ENCODE peak calls at places on chromosomes 4 and X, in six cellular contexts. N is A549, A is cardiac muscle cell, X is fibroblast of lung, M is BJ, J is psoas muscle. R is an unnamed sample.

GRCh38 chr4:82721819-82722423 is 76.7 kb downstream of the SCD5 start:
- DNase-seq in J (no peak), A (no peak), N (peak), M (no peak), X (peak), R (peak)

GRCh38 chrX:153517421-153517820 is at the start of gene ATP2B3:
- DNase-seq in M (no peak), X (no peak), A (no peak), J (no peak), N (no peak), R (no peak)

GRCh38 chr4:107153228-107153627 is 117.1 kb upstream of the DKK2 start:
- DNase-seq in X (peak), N (peak), A (peak), J (no peak), M (no peak), R (no peak)

GRCh38 chr4:8728536-8729407 is 136.2 kb downstream of the CPZ start:
- DNase-seq in J (no peak), N (no peak), X (no peak), A (no peak), M (no peak), R (no peak)

GRCh38 chrX:20354505-20354904 is 87.8 kb upstream of the RPS6KA3 start:
- DNase-seq in N (no peak), A (no peak), X (no peak), M (no peak), J (no peak), R (no peak)

GRCh38 chrX:1518512-1518911 is 18.5 kb downstream of the P2RY8 start:
- DNase-seq in A (no peak), N (no peak), J (no peak), X (no peak), M (no peak), R (no peak)

GRCh38 chr4:176744091-176744490 is 48.6 kb downstream of the VEGFC start:
- DNase-seq in X (no peak), M (no peak), J (no peak), N (no peak), A (no peak), R (no peak)

GRCh38 chrX:8845060-8845459 is 43.9 kb upstream of the FAM9A start:
- DNase-seq in A (peak), N (peak), J (no peak), X (peak), M (peak), R (no peak)

GRCh38 chrX:153814591-153815315 is 15.6 kb downstream of the PDZD4 start:
- DNase-seq in X (no peak), J (peak), N (no peak), M (no peak), A (no peak), R (no peak)

GRCh38 chr4:165325732-165326512 is 1.5 kb upstream of the MSMO1 start:
- DNase-seq in A (peak), X (peak), M (no peak), N (peak), J (no peak), R (no peak)

GRCh38 chrX:108735087-108735679 is 1.2 kb downstream of the IRS4 start:
- DNase-seq in A (no peak), N (peak), X (no peak), J (no peak), M (no peak), R (peak)
- TF ChIP-seq CTCF in A (no peak), N (peak), X (no peak), J (no peak), M (no peak), R (no peak)

DNA sequence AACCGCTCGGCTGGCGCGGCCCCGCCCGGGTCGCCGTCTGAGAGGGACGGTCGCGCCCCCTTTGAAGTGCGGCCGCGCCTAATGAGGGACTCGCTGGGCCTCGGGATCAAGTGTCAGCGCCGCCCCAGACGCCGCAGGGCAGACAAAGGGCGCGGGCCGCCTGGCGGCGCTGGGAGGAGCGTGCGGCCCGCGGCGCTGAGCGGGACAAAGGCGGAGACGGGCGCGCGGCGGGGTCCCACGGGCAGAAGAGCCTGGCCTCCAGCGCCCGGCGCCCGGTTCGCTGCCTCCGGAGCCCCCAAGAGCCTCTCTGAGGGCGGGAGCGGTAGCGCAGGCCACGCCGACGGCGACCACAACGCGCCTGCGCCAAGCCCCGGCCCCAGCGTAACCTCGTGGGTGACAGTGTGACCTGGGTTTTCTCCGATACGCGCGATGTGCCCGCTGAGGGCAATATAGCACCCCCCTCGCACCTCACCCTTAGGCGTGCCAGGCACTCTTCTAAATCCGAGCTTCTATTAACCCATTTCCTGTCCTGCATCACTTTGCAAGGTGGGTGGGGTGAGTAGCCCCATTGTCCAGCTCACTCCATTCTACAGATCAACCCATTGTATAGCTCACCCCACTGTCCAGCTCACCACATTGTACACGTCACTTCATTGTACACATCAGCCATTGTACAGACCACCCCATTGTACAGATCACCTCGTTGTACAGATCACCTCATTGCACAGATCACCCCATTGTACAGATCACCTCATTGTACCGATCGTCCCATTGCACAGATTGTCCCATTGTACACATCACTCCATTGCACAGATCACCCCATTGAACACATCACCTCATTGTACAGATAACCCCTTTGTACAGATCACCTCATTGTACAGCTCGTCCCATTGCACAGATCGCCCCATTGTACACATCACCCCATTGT is 33.7 kb upstream of the STX18 start:
- DNase-seq in J (peak), N (peak), X (peak), M (no peak), A (peak), R (peak)
- TF ChIP-seq CTCF in J (peak), N (peak), X (peak), M (no peak), A (peak), R (peak)

GRCh38 chr4:77089880-77090279 is 14.1 kb upstream of the CCNI start:
- DNase-seq in X (no peak), M (no peak), A (no peak), J (no peak), N (no peak), R (no peak)
- TF ChIP-seq CTCF in X (no peak), M (no peak), A (no peak), J (no peak), N (no peak), R (no peak)

GRCh38 chr4:65033899-65034298 is 624.6 kb upstream of the TECRL start:
- DNase-seq in J (no peak), N (no peak), X (no peak), A (no peak), M (no peak), R (no peak)
- TF ChIP-seq CTCF in J (no peak), N (no peak), X (no peak), A (no peak), M (no peak), R (no peak)

DNA sequence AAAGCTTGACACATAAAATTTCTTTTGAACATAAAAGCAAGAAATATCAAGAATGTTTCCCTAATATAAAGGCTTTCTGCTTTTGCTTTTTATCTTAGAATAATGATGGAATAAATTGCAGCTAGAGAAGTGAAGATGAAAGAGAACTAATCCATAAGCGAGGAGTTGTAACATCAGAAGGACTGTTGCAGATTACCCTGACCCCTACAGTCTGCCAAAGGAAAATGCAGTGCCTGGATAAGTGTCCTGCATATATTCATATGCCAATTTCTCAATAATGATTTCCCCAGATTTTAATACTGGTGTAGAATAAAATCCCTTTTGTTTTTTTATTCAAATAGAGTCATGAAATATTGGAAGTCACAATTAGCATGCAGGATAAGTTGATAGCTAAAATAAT is 115.9 kb downstream of the MAGEC2 start:
- DNase-seq in J (no peak), N (peak), M (no peak), A (peak), X (peak), R (no peak)
- TF ChIP-seq CTCF in J (no peak), N (peak), M (peak), A (peak), X (peak), R (no peak)

GRCh38 chr4:48130100-48130499 is 4.0 kb downstream of the TXK start:
- DNase-seq in A (no peak), X (no peak), M (no peak), J (no peak), N (no peak), R (no peak)

GRCh38 chr4:48127231-48127881 is 6.7 kb downstream of the TXK start:
- DNase-seq in X (no peak), A (peak), M (no peak), J (no peak), N (no peak), R (no peak)

GRCh38 chr4:48131736-48132135 is 2.3 kb downstream of the TXK start:
- DNase-seq in J (no peak), M (no peak), A (no peak), N (no peak), X (no peak), R (no peak)

GRCh38 chr4:48127882-48128394 is 6.1 kb downstream of the TXK start:
- DNase-seq in A (peak), J (no peak), X (peak), M (peak), N (peak), R (peak)

GRCh38 chr4:48129307-48130014 is 4.6 kb downstream of the TXK start:
- DNase-seq in N (peak), A (peak), M (no peak), J (no peak), X (no peak), R (peak)
- TF ChIP-seq CTCF in N (no peak), A (no peak), M (peak), J (no peak), X (no peak), R (no peak)

DNA sequence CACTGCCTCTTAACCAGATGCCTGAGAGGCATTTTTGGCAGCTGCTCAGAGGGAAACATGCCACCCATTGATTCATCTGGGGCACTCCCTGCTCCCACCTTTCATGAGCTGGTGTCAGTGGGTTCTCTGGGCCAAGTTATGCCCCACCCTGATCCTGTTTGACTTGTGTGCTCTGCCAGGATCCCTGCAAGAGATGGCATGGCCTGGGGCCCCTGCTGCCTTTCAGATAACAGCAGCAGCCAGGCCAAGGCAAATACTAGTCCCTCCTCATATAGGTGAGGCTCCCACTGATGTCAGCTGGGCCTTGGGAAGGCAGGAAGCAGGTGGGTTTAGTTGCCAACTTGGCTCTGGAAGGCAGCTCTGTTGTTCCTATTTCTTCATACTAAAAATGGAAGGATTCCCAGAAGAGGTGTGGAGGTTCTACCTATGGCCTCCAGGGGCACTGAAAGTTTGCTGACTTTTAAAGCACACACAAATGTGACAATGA is 192.9 kb upstream of the RBPJ start:
- DNase-seq in X (no peak), N (no peak), A (no peak), J (no peak), M (no peak), R (no peak)
- TF ChIP-seq CTCF in X (no peak), N (no peak), A (no peak), J (no peak), M (no peak), R (no peak)

GRCh38 chrX:11146411-11146810 is 35.3 kb downstream of the HCCS start:
- DNase-seq in J (no peak), X (no peak), N (no peak), A (no peak), M (no peak), R (no peak)

GRCh38 chrX:11148401-11148800 is 37.3 kb downstream of the HCCS start:
- DNase-seq in M (no peak), A (no peak), J (no peak), X (no peak), N (no peak), R (no peak)

GRCh38 chrX:11138498-11139390 is 27.6 kb downstream of the HCCS start:
- DNase-seq in M (no peak), X (no peak), N (no peak), J (peak), A (no peak), R (no peak)

DNA sequence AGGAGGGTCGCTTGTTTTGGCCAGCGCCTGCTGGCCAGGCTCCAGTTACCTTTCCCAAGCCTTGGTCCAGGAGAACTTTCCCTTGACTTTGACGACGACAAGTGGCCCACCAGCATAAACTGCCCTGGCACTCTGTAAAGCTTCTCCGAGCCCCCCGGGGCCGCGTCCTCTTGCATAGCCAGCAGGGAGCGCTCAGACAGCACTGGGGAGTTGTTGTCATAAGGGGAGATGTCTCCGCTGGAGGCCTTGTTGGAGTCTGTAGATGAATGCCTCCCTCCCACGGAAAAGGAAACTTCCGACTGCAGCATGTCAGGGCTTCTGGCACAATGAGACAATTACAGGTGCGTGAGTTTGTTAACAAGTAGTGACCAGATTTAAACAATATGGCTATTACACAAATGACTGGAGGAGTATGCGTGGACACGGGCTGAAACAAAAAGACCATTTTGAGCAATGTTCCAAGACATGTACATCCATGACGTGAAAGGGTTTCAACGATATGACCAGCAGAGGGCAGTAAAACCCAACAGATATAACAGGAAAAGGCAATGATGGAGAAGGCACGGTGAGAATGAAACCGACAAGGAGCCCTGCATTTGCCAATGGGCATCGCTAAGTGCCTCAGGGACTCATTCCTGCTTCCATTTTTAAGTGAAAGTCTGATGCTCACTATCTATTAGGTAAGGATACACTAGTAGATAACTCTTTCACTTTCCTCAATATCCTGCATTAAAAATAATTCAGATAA is 33.0 kb downstream of the HCCS start:
- DNase-seq in X (peak), M (no peak), N (peak), J (no peak), A (peak), R (peak)
- TF ChIP-seq CTCF in X (peak), M (peak), N (peak), J (peak), A (peak), R (peak)

GRCh38 chr4:162957521-162958143 is 209.1 kb downstream of the NAF1 start:
- DNase-seq in M (no peak), A (no peak), J (no peak), X (no peak), N (no peak), R (no peak)

GRCh38 chr4:162954976-162955375 is 211.7 kb downstream of the NAF1 start:
- DNase-seq in X (no peak), M (no peak), A (no peak), N (no peak), J (no peak), R (no peak)

GRCh38 chr4:162959056-162959455 is 207.6 kb downstream of the NAF1 start:
- DNase-seq in X (no peak), M (no peak), J (no peak), A (peak), N (peak), R (no peak)
- TF ChIP-seq CTCF in X (no peak), M (no peak), J (peak), A (peak), N (no peak), R (peak)

DNA sequence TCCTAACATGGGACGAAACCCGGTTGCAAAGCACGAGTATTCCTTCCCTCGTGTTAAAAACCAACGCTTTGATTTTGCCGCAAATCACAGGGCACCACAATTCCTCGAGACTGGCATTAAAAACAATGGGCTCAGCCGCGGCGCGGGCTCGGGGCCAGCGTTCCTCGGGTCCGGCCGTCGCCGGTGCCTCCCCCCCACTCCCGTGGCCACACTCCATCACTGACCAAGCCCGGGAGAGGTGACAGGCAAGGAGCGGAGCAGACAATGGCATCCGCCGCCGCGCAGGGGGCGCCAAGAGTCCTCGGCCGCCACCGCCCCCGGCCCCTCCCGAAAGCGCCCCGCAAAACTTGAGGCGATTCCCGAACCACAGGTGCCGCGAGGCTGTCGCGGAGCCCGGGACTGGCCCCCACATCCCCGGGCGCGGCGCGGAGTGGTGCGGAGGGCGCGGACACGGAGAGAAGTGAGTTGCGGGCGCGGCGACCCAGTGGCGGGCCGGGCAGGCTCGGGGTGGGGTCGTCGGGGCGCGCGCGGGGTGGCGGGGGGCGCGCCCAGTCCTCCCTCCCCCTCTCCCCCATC is 445 bp downstream of the AP1S2 start:
- DNase-seq in N (peak), J (peak), A (peak), X (peak), M (no peak), R (peak)
- TF ChIP-seq CTCF in N (no peak), J (peak), A (peak), X (no peak), M (peak), R (peak)

R was measured in GM10248.